ENCODE peak calls at places on chromosome 2, in seven cellular contexts. One of them, this sample, is unnamed.

GRCh38 chr2:118032169-118033013 is 18.5 kb upstream of the CCDC93 start:
- DNase-seq in BE2C: peak
- DNase-seq in AG09309: no peak
- DNase-seq in fibroblast of lung: peak
- DNase-seq in aorta: no peak
- DNase-seq in adrenal gland: peak
- DNase-seq in lung: no peak
- DNase-seq in this sample: no peak

GRCh38 chr2:20224191-20224715 is 677 bp downstream of the SDC1 start:
- DNase-seq in fibroblast of lung: no peak
- DNase-seq in AG09309: no peak
- DNase-seq in lung: no peak
- DNase-seq in adrenal gland: no peak
- DNase-seq in BE2C: no peak
- DNase-seq in aorta: no peak
- DNase-seq in this sample: no peak

GRCh38 chr2:154952346-154953010 is 254.0 kb downstream of the KCNJ3 start:
- DNase-seq in fibroblast of lung: no peak
- DNase-seq in aorta: no peak
- DNase-seq in lung: no peak
- DNase-seq in AG09309: no peak
- DNase-seq in BE2C: no peak
- DNase-seq in adrenal gland: no peak
- DNase-seq in this sample: no peak

GRCh38 chr2:239775623-239776440 is 249.3 kb downstream of the NDUFA10 start:
- DNase-seq in AG09309: no peak
- DNase-seq in lung: no peak
- DNase-seq in aorta: peak
- DNase-seq in adrenal gland: peak
- DNase-seq in fibroblast of lung: no peak
- DNase-seq in BE2C: no peak
- DNase-seq in this sample: no peak

GRCh38 chr2:226474131-226474530 is 325.5 kb downstream of the IRS1 start:
- DNase-seq in lung: no peak
- DNase-seq in AG09309: no peak
- DNase-seq in BE2C: no peak
- DNase-seq in adrenal gland: no peak
- DNase-seq in fibroblast of lung: peak
- DNase-seq in aorta: no peak
- DNase-seq in this sample: no peak

GRCh38 chr2:170696006-170696405 is 19.1 kb upstream of the SP5 start:
- DNase-seq in BE2C: no peak
- DNase-seq in adrenal gland: no peak
- DNase-seq in AG09309: no peak
- DNase-seq in aorta: no peak
- DNase-seq in lung: no peak
- DNase-seq in fibroblast of lung: no peak
- DNase-seq in this sample: peak

GRCh38 chr2:47490406-47490805 is 87.5 kb downstream of the MSH2 start:
- DNase-seq in aorta: no peak
- DNase-seq in AG09309: no peak
- DNase-seq in adrenal gland: no peak
- DNase-seq in fibroblast of lung: peak
- DNase-seq in lung: no peak
- DNase-seq in BE2C: no peak
- DNase-seq in this sample: no peak

GRCh38 chr2:48423376-48423775 is 106.6 kb upstream of the STON1 start:
- DNase-seq in fibroblast of lung: peak
- DNase-seq in aorta: no peak
- DNase-seq in BE2C: no peak
- DNase-seq in lung: no peak
- DNase-seq in adrenal gland: no peak
- DNase-seq in AG09309: peak
- DNase-seq in this sample: peak

GRCh38 chr2:39530423-39530866 is 93.4 kb upstream of the MAP4K3 start:
- DNase-seq in aorta: no peak
- DNase-seq in lung: no peak
- DNase-seq in AG09309: peak
- DNase-seq in fibroblast of lung: peak
- DNase-seq in adrenal gland: no peak
- DNase-seq in BE2C: no peak
- DNase-seq in this sample: peak

GRCh38 chr2:49465157-49465831 is 311.0 kb upstream of the FSHR start:
- DNase-seq in lung: no peak
- DNase-seq in BE2C: no peak
- DNase-seq in fibroblast of lung: no peak
- DNase-seq in AG09309: no peak
- DNase-seq in aorta: no peak
- DNase-seq in adrenal gland: no peak
- DNase-seq in this sample: no peak

GRCh38 chr2:217993817-217994459 is 8.9 kb downstream of the TNS1 start:
- DNase-seq in lung: peak
- DNase-seq in aorta: peak
- DNase-seq in fibroblast of lung: peak
- DNase-seq in AG09309: no peak
- DNase-seq in adrenal gland: peak
- DNase-seq in BE2C: peak
- DNase-seq in this sample: no peak

GRCh38 chr2:101306410-101306809 is 2.1 kb downstream of the RNF149 start:
- DNase-seq in fibroblast of lung: no peak
- DNase-seq in AG09309: no peak
- DNase-seq in aorta: no peak
- DNase-seq in lung: no peak
- DNase-seq in BE2C: no peak
- DNase-seq in adrenal gland: no peak
- DNase-seq in this sample: no peak

GRCh38 chr2:201923991-201924390 is 109.7 kb upstream of the FZD7 start:
- DNase-seq in fibroblast of lung: no peak
- DNase-seq in aorta: no peak
- DNase-seq in AG09309: no peak
- DNase-seq in lung: no peak
- DNase-seq in adrenal gland: no peak
- DNase-seq in BE2C: no peak
- DNase-seq in this sample: no peak

DNA sequence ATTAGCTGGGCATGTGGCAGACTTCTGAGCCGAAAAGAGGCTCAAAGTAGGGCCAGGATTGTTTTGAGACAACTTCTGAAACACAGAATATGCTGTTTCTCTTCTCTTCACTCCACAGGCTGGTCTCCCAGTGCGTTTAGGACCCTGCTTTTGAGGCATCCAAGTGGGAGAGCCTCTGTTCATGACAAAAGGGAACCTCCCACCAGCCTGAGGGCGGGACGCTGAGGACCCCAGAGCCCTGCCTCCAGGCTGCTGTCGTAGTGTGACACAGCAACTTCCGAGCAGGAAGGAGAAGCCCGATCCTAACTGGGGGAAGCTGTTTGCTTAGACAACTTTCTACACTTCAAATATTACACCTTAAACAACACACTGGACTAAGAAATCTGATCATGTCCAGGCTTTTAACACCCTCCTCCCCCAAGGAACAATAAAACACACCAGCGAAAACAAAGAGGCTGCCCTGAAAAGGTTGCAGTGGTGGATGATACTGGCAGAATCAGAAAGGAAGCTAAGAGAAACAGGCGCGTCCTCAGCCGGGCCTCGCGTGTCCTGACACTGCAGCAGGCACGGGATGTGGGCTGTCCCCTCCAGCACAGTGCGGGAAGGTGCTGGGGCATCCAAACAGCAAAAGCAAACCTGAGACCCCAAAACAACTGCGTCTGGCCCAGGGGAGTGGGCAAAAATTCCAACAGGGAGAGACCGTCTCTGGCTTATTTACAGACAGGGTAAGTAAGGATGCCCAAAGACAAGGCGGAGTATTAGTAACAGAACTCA is 9.3 kb downstream of the SERTAD2 start:
- DNase-seq in aorta: peak
- DNase-seq in BE2C: peak
- DNase-seq in lung: peak
- DNase-seq in fibroblast of lung: peak
- DNase-seq in adrenal gland: peak
- DNase-seq in AG09309: peak
- DNase-seq in this sample: peak
- H3K4me3 ChIP-seq in aorta: no peak
- H3K4me3 ChIP-seq in BE2C: peak
- H3K4me3 ChIP-seq in lung: no peak
- H3K4me3 ChIP-seq in fibroblast of lung: peak
- H3K4me3 ChIP-seq in adrenal gland: peak
- H3K4me3 ChIP-seq in AG09309: peak
- H3K4me3 ChIP-seq in this sample: peak

GRCh38 chr2:153476491-153477095 is 2.0 kb downstream of the RPRM start:
- DNase-seq in aorta: no peak
- DNase-seq in lung: no peak
- DNase-seq in fibroblast of lung: no peak
- DNase-seq in adrenal gland: peak
- DNase-seq in BE2C: no peak
- DNase-seq in AG09309: no peak
- DNase-seq in this sample: no peak

GRCh38 chr2:153477641-153478288 is 797 bp downstream of the RPRM start:
- DNase-seq in BE2C: no peak
- DNase-seq in adrenal gland: no peak
- DNase-seq in aorta: no peak
- DNase-seq in AG09309: no peak
- DNase-seq in lung: no peak
- DNase-seq in fibroblast of lung: no peak
- DNase-seq in this sample: no peak

GRCh38 chr2:153479527-153479926 is 965 bp upstream of the RPRM start:
- DNase-seq in adrenal gland: peak
- DNase-seq in aorta: no peak
- DNase-seq in AG09309: no peak
- DNase-seq in BE2C: no peak
- DNase-seq in fibroblast of lung: peak
- DNase-seq in lung: no peak
- DNase-seq in this sample: no peak

GRCh38 chr2:153477096-153477555 is 1.4 kb downstream of the RPRM start:
- DNase-seq in lung: no peak
- DNase-seq in BE2C: peak
- DNase-seq in fibroblast of lung: no peak
- DNase-seq in AG09309: no peak
- DNase-seq in adrenal gland: no peak
- DNase-seq in aorta: no peak
- DNase-seq in this sample: no peak

DNA sequence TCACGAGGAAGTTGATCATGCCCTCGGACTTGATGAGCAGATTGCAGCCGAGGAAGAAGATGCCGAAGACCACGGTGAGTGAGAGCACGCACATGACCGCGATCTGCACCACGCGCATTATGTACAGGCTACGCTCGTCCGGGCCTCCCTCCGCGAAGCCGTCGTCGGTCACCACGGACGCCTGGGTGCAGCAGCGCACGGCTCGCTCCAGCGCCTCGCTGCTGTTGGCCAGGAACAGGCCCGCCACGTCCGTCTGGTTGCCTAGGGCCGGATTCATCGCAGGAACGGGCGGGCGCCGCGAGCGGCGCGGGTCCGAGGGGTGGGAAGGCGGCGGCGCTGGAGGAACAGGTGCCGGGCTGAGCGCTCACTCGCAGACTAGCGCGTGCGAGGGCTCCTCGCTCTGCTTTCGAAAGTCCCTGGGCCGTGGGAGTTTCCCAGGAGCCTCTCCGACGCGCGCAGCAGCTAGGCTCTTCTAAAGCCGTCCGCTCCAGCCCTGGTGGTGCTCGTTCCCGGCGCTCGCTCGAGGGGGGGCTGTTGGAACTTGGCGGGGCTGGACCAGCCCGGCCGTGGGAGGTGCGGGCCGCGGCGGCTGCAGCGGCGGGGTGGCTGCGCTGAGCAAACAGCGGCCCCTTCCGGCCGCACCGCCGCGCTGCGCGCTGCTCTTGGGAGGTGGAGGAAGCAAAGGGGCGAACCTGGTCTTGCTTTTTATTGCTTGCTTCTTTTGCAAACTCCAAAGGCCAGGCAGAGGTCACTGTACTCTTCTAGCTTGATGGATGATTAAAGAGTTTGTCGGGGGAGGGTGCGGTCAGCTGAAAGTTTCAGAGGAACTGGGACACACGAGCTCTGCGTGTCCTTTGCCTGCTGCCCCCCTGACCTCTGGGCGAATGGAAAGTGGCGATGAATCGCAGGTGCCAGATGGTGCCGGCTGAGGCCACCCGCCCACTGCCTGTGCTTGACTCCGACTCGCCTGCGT is at the start of gene RPRM:
- DNase-seq in aorta: peak
- DNase-seq in AG09309: peak
- DNase-seq in lung: peak
- DNase-seq in fibroblast of lung: peak
- DNase-seq in BE2C: peak
- DNase-seq in adrenal gland: peak
- DNase-seq in this sample: no peak
- H3K4me3 ChIP-seq in aorta: peak
- H3K4me3 ChIP-seq in AG09309: peak
- H3K4me3 ChIP-seq in lung: peak
- H3K4me3 ChIP-seq in fibroblast of lung: peak
- H3K4me3 ChIP-seq in BE2C: peak
- H3K4me3 ChIP-seq in adrenal gland: peak
- H3K4me3 ChIP-seq in this sample: peak

GRCh38 chr2:214730248-214730647 is 79.2 kb downstream of the BARD1 start:
- DNase-seq in lung: no peak
- DNase-seq in AG09309: no peak
- DNase-seq in adrenal gland: no peak
- DNase-seq in BE2C: no peak
- DNase-seq in fibroblast of lung: peak
- DNase-seq in aorta: no peak
- DNase-seq in this sample: peak

GRCh38 chr2:214724741-214725140 is 84.7 kb downstream of the BARD1 start:
- DNase-seq in adrenal gland: no peak
- DNase-seq in AG09309: no peak
- DNase-seq in lung: no peak
- DNase-seq in fibroblast of lung: no peak
- DNase-seq in aorta: no peak
- DNase-seq in BE2C: no peak
- DNase-seq in this sample: no peak
- H3K4me3 ChIP-seq in adrenal gland: no peak
- H3K4me3 ChIP-seq in AG09309: no peak
- H3K4me3 ChIP-seq in lung: no peak
- H3K4me3 ChIP-seq in fibroblast of lung: no peak
- H3K4me3 ChIP-seq in aorta: no peak
- H3K4me3 ChIP-seq in BE2C: no peak
- H3K4me3 ChIP-seq in this sample: no peak

GRCh38 chr2:188276255-188276654 is 15.4 kb upstream of the GULP1 start:
- DNase-seq in BE2C: no peak
- DNase-seq in adrenal gland: no peak
- DNase-seq in lung: no peak
- DNase-seq in aorta: no peak
- DNase-seq in fibroblast of lung: no peak
- DNase-seq in AG09309: no peak
- DNase-seq in this sample: no peak
- H3K4me3 ChIP-seq in BE2C: no peak
- H3K4me3 ChIP-seq in adrenal gland: no peak
- H3K4me3 ChIP-seq in lung: no peak
- H3K4me3 ChIP-seq in aorta: no peak
- H3K4me3 ChIP-seq in fibroblast of lung: no peak
- H3K4me3 ChIP-seq in AG09309: no peak
- H3K4me3 ChIP-seq in this sample: no peak

GRCh38 chr2:219724628-219725027 is 97.2 kb downstream of the SLC4A3 start:
- DNase-seq in BE2C: no peak
- DNase-seq in adrenal gland: no peak
- DNase-seq in aorta: no peak
- DNase-seq in fibroblast of lung: no peak
- DNase-seq in AG09309: no peak
- DNase-seq in lung: no peak
- DNase-seq in this sample: no peak
- H3K4me3 ChIP-seq in BE2C: no peak
- H3K4me3 ChIP-seq in adrenal gland: no peak
- H3K4me3 ChIP-seq in aorta: no peak
- H3K4me3 ChIP-seq in fibroblast of lung: no peak
- H3K4me3 ChIP-seq in AG09309: no peak
- H3K4me3 ChIP-seq in lung: no peak
- H3K4me3 ChIP-seq in this sample: no peak

GRCh38 chr2:8170552-8170951 is 511.3 kb upstream of the ID2 start:
- DNase-seq in adrenal gland: no peak
- DNase-seq in lung: no peak
- DNase-seq in BE2C: no peak
- DNase-seq in aorta: no peak
- DNase-seq in AG09309: no peak
- DNase-seq in fibroblast of lung: no peak
- DNase-seq in this sample: no peak
- H3K4me3 ChIP-seq in adrenal gland: no peak
- H3K4me3 ChIP-seq in lung: no peak
- H3K4me3 ChIP-seq in BE2C: no peak
- H3K4me3 ChIP-seq in aorta: no peak
- H3K4me3 ChIP-seq in AG09309: no peak
- H3K4me3 ChIP-seq in fibroblast of lung: no peak
- H3K4me3 ChIP-seq in this sample: no peak